ENCODE peak calls at places on chromosome 1, in seven cellular contexts. F is HAP-1, I is cardiac muscle cell, M is psoas muscle, Z is suprapubic skin, S is tibial artery, J is GM12878. O is an unnamed sample.

GRCh38 chr1:199113265-199113869 is 474.5 kb downstream of the PTPRC start:
- DNase-seq in F (peak; percentile 46), Z (no peak), M (no peak), J (peak; percentile 43), S (no peak), I (peak; percentile 83), O (peak; percentile 75)

GRCh38 chr1:40612345-40612831 is 53.1 kb downstream of the RIMS3 start:
- DNase-seq in I (peak; percentile 79), Z (no peak), M (peak; percentile 27), S (no peak), J (peak; percentile 46), F (peak; percentile 68), O (peak; percentile 58)

GRCh38 chr1:118074101-118074500 is 110.9 kb downstream of the SPAG17 start:
- DNase-seq in Z (no peak), J (no peak), M (no peak), I (no peak), F (no peak), S (no peak), O (no peak)

GRCh38 chr1:109530457-109531204 is 9.0 kb upstream of the GPR61 start:
- DNase-seq in F (no peak), J (no peak), I (no peak), M (no peak), S (no peak), Z (no peak), O (no peak)

GRCh38 chr1:198734323-198735008 is 95.6 kb downstream of the PTPRC start:
- DNase-seq in Z (no peak), J (peak; percentile 39), F (no peak), M (no peak), S (no peak), I (no peak), O (no peak)

GRCh38 chr1:26733982-26734381 is 38.2 kb downstream of the ARID1A start:
- DNase-seq in F (no peak), J (no peak), I (peak; percentile 92), M (no peak), S (no peak), Z (no peak), O (no peak)

GRCh38 chr1:176864211-176864610 is 300.3 kb downstream of the ASTN1 start:
- DNase-seq in Z (no peak), J (no peak), S (no peak), F (no peak), M (no peak), I (no peak), O (no peak)

GRCh38 chr1:77673716-77674355 is 8.6 kb downstream of the ZZZ3 start:
- DNase-seq in I (no peak), Z (no peak), S (no peak), F (no peak), M (no peak), J (no peak), O (no peak)

GRCh38 chr1:96487404-96487803 is 234.2 kb upstream of the PTBP2 start:
- DNase-seq in Z (no peak), J (no peak), I (peak; percentile 36), M (no peak), S (no peak), F (peak; percentile 79), O (no peak)

GRCh38 chr1:213564215-213564659 is 423.5 kb upstream of the PROX1 start:
- DNase-seq in M (no peak), Z (no peak), I (no peak), S (no peak), J (no peak), F (peak; percentile 55), O (no peak)
- H3K9me3 ChIP-seq in M (peaks cover 12% of the 10 kb centered on the region), Z (no peaks in the 10 kb centered on the region), I (no peaks in the 10 kb centered on the region), S (peaks cover 5% of the 10 kb centered on the region), J (no peaks in the 10 kb centered on the region), F (no peaks in the 10 kb centered on the region), O (no peaks in the 10 kb centered on the region)

DNA sequence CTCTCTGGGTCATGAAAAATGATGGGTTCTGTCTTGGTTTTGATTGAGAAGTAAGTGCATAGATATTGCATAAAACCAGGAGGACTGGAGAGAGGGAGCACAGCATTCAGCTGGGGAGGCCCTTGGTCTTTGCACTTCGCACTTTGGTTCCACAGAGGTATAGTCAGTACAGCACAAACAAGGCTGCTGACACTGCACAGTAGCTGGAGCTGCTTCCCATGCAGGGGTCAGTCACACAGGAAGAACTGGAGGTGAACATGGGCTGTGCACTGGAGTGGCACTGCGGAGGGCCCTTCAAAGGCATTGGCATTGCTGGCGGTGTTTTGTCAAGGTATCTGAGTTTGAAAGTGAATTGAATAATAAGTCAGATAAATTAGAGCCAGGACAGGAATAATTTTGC is 4.5 kb upstream of the LCE2D start:
- DNase-seq in J (no peak), M (no peak), S (no peak), Z (no peak), F (no peak), I (no peak), O (no peak)
- H3K27me3 ChIP-seq in J (peaks cover 9% of the 10 kb centered on the region), M (no peaks in the 10 kb centered on the region), S (no peaks in the 10 kb centered on the region), Z (no peaks in the 10 kb centered on the region), F (no peaks in the 10 kb centered on the region), I (no peaks in the 10 kb centered on the region), O (no peaks in the 10 kb centered on the region)

GRCh38 chr1:231264642-231265041 is 23.6 kb downstream of the GNPAT start:
- DNase-seq in F (no peak), S (no peak), I (no peak), J (no peak), M (no peak), Z (no peak), O (no peak)
- H3K9me3 ChIP-seq in F (no peaks in the 10 kb centered on the region), S (no peaks in the 10 kb centered on the region), I (no peaks in the 10 kb centered on the region), J (peaks cover 5% of the 10 kb centered on the region), M (no peaks in the 10 kb centered on the region), Z (no peaks in the 10 kb centered on the region), O (no peaks in the 10 kb centered on the region)

GRCh38 chr1:22263359-22263758 is 120.5 kb upstream of the WNT4 start:
- DNase-seq in M (no peak), S (no peak), I (no peak), J (no peak), F (no peak), Z (no peak), O (no peak)
- H3K27me3 ChIP-seq in M (no peaks in the 10 kb centered on the region), S (no peaks in the 10 kb centered on the region), I (no peaks in the 10 kb centered on the region), J (no peaks in the 10 kb centered on the region), F (no peaks in the 10 kb centered on the region), Z (peaks cover 20% of the 10 kb centered on the region), O (peaks cover 67% of the 10 kb centered on the region)

O was measured in heart left ventricle.